ENCODE peak calls at places on chromosomes 6 and 20, in five cellular contexts. L is GDM1; J is fibroblast of pulmonary artery; D is EH; C is activated T-helper 1 cell treated with anti-CD3 and anti-CD28 coated beads, Interleukin-12 subunit alpha, Interleukin-12 subunit beta, Interleukin-2, Interleukin-4 antibody, amounts not matched to agents 30 ng/mL and 10 ng/mL and 1 ng/mL, durations not matched to agents 14 hours and 24 hours and 36 hours. K is an unnamed sample.

GRCh38 chr6:25404693-25405169 is 125.6 kb downstream of the CARMIL1 start:
- DNase-seq in J (no peak), C (peak), D (no peak), L (no peak), K (no peak)

GRCh38 chr6:156977527-156978291 is 200.5 kb downstream of the ARID1B start:
- DNase-seq in L (no peak), C (no peak), D (no peak), J (peak), K (peak)

GRCh38 chr6:150325093-150325772 is 43.6 kb upstream of the IYD start:
- DNase-seq in L (no peak), D (no peak), J (no peak), C (no peak), K (no peak)

GRCh38 chr6:149014631-149015171 is 267.9 kb downstream of the UST start:
- DNase-seq in C (no peak), D (peak), J (peak), L (no peak), K (no peak)

GRCh38 chr6:42021847-42022754 is 28.2 kb upstream of the TAF8 start:
- DNase-seq in C (peak), J (no peak), D (no peak), L (no peak), K (no peak)

GRCh38 chr6:23656257-23656731 is 469.7 kb upstream of the NRSN1 start:
- DNase-seq in D (no peak), C (no peak), L (no peak), J (no peak), K (no peak)

GRCh38 chr6:28137458-28138020 is 4.1 kb upstream of the ZKSCAN8 start:
- DNase-seq in L (peak), D (peak), J (peak), C (peak), K (no peak)

GRCh38 chr6:132142768-132143167 is 191.6 kb upstream of the CCN2 start:
- DNase-seq in D (peak), J (peak), C (no peak), L (no peak), K (no peak)

GRCh38 chr20:37559312-37560027 is 31.8 kb upstream of the BLCAP start:
- DNase-seq in J (no peak), L (no peak), D (no peak), C (no peak), K (no peak)

GRCh38 chr6:160238234-160238633 is 20.4 kb downstream of the SLC22A2 start:
- DNase-seq in L (no peak), J (no peak), D (no peak), C (no peak), K (no peak)

GRCh38 chr6:31651602-31652191 is 764 bp downstream of the BAG6 start:
- DNase-seq in C (no peak), J (peak), D (peak), L (no peak), K (no peak)

GRCh38 chr6:32109765-32110160 is 625 bp upstream of the TNXB start:
- DNase-seq in D (no peak), J (no peak), C (no peak), L (no peak), K (no peak)

GRCh38 chr6:111724505-111724904 is 118.8 kb upstream of the TRAF3IP2 start:
- DNase-seq in L (no peak), D (no peak), J (no peak), C (peak), K (no peak)

GRCh38 chr6:116461563-116462507 is 660 bp downstream of the CALHM6 start:
- DNase-seq in C (peak), D (peak), L (peak), J (peak), K (peak)

GRCh38 chr20:53829706-53830521 is 236.3 kb upstream of the ZNF217 start:
- DNase-seq in L (no peak), D (peak), C (no peak), J (peak), K (peak)

GRCh38 chr6:54802775-54803631 is 43.6 kb upstream of the FAM83B start:
- DNase-seq in J (peak), D (peak), L (peak), C (no peak), K (no peak)

GRCh38 chr20:18705490-18705889 is 108.1 kb upstream of the SCP2D1 start:
- DNase-seq in L (no peak), C (no peak), J (peak), D (peak), K (peak)

GRCh38 chr6:31700716-31701401 is 2.3 kb downstream of the ABHD16A start:
- DNase-seq in J (no peak), L (no peak), C (no peak), D (no peak), K (no peak)

GRCh38 chr6:154167163-154167562 is 128.1 kb downstream of the OPRM1 start:
- DNase-seq in C (no peak), L (no peak), D (no peak), J (no peak), K (no peak)

GRCh38 chr20:25025986-25026605 is 31.8 kb downstream of the ACSS1 start:
- DNase-seq in C (no peak), L (peak), D (no peak), J (no peak), K (peak)

GRCh38 chr20:59032713-59033059 is 551 bp upstream of the ATP5F1E start:
- DNase-seq in D (peak), J (no peak), C (no peak), L (no peak), K (no peak)

GRCh38 chr6:33828764-33829731 is 25.2 kb upstream of the MLN start:
- DNase-seq in J (peak), D (peak), L (no peak), C (no peak), K (no peak)

K was measured in foreskin melanocyte.